ENCODE peak calls at places on chromosomes 13 and 19, in seven cellular contexts. M, X, U, O, B, W and T are unnamed samples.

GRCh38 chr19:16026131-16026530 is 50.2 kb upstream of the TPM4 start:
- DNase-seq in M (no peak), X (no peak), U (no peak), O (no peak), B (no peak), W (no peak), T (peak)

GRCh38 chr19:27774337-27774736 is 1438.6 kb downstream of the UQCRFS1 start:
- DNase-seq in M (no peak), X (no peak), U (no peak), O (peak), B (no peak), W (no peak), T (no peak)

GRCh38 chr13:59901191-59901590 is 262.5 kb downstream of the DIAPH3 start:
- DNase-seq in M (no peak), X (no peak), U (no peak), O (no peak), B (no peak), W (no peak), T (no peak)

GRCh38 chr19:51986309-51987291 is at the start of gene ZNF350:
- DNase-seq in M (peak), X (peak), U (peak), O (peak), B (peak), W (peak), T (peak)

GRCh38 chr13:29339386-29340272 is 255.9 kb downstream of the SLC7A1 start:
- DNase-seq in M (no peak), X (no peak), U (no peak), O (no peak), B (no peak), W (no peak), T (no peak)

GRCh38 chr13:89923731-89924130 is 1423.8 kb upstream of the MIR17HG start:
- DNase-seq in M (no peak), X (no peak), U (peak), O (no peak), B (no peak), W (no peak), T (no peak)

GRCh38 chr13:29994911-29995601 is 144.6 kb upstream of the UBL3 start:
- DNase-seq in M (no peak), X (no peak), U (no peak), O (no peak), B (no peak), W (no peak), T (no peak)

GRCh38 chr19:58558066-58558622 is at the start of gene UBE2M:
- DNase-seq in M (no peak), X (no peak), U (no peak), O (no peak), B (peak), W (no peak), T (no peak)

GRCh38 chr13:60617863-60618733 is 221.1 kb downstream of the TDRD3 start:
- DNase-seq in M (no peak), X (peak), U (peak), O (peak), B (no peak), W (no peak), T (no peak)

GRCh38 chr13:50236898-50237318 is 221.7 kb downstream of the KCNRG start:
- DNase-seq in M (no peak), X (no peak), U (peak), O (no peak), B (no peak), W (peak), T (no peak)

GRCh38 chr13:39451301-39451700 is 151.7 kb downstream of the LHFPL6 start:
- DNase-seq in M (no peak), X (no peak), U (peak), O (no peak), B (no peak), W (no peak), T (no peak)

GRCh38 chr19:30446844-30447243 is 74.7 kb downstream of the ZNF536 start:
- DNase-seq in M (no peak), X (no peak), U (no peak), O (no peak), B (no peak), W (no peak), T (no peak)

GRCh38 chr13:27183561-27184147 is 12.0 kb upstream of the USP12 start:
- DNase-seq in M (no peak), X (no peak), U (peak), O (no peak), B (no peak), W (no peak), T (no peak)

GRCh38 chr13:45674908-45675307 is 27.2 kb upstream of the CBY2 start:
- DNase-seq in M (no peak), X (no peak), U (peak), O (no peak), B (no peak), W (no peak), T (peak)

GRCh38 chr13:106573855-106574254 is 5.9 kb upstream of the ARGLU1 start:
- DNase-seq in M (no peak), X (no peak), U (peak), O (no peak), B (no peak), W (no peak), T (no peak)

GRCh38 chr13:53005631-53006030 is 23.0 kb upstream of the OLFM4 start:
- DNase-seq in M (no peak), X (no peak), U (no peak), O (no peak), B (no peak), W (no peak), T (peak)

GRCh38 chr19:58585442-58586130 is 12.5 kb upstream of the MZF1 start:
- DNase-seq in M (no peak), X (no peak), U (peak), O (no peak), B (no peak), W (no peak), T (no peak)

GRCh38 chr19:5547881-5548280 is 19.9 kb downstream of the TINCR start:
- DNase-seq in M (peak), X (peak), U (peak), O (peak), B (peak), W (no peak), T (peak)

GRCh38 chr13:106680796-106681482 is 113.0 kb upstream of the ARGLU1 start:
- DNase-seq in M (no peak), X (no peak), U (no peak), O (no peak), B (no peak), W (no peak), T (no peak)

GRCh38 chr13:55566779-55567178 is 1573.9 kb upstream of the PRR20A start:
- DNase-seq in M (no peak), X (no peak), U (no peak), O (no peak), B (no peak), W (no peak), T (no peak)
- TF ChIP-seq RFX5 in M (no peak), X (no peak), U (no peak), O (no peak), B (no peak), W (no peak), T (no peak)

DNA sequence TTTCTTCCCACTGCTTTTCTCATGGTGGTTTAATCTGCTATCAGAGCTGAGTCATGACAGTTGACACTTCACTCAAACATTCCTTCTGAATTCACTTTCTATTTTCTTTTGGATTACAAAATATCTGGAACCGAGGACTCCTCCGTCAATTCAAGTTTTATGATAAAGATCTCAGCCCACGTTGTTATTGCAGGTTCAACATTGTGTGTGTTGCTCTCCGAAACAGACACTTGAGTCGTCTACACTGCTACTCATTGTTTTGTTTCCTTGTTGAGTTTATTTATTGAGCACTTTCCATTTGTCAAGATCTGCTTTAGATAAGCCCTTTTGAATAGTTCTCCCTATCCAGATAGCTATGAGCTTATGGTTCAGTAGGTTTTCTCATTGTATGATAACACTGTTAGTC is 636.1 kb upstream of the GPC6 start:
- DNase-seq in M (no peak), X (no peak), U (peak), O (no peak), B (no peak), W (no peak), T (no peak)
- TF ChIP-seq RFX5 in M (no peak), X (no peak), U (no peak), O (no peak), B (no peak), W (no peak), T (no peak)

DNA sequence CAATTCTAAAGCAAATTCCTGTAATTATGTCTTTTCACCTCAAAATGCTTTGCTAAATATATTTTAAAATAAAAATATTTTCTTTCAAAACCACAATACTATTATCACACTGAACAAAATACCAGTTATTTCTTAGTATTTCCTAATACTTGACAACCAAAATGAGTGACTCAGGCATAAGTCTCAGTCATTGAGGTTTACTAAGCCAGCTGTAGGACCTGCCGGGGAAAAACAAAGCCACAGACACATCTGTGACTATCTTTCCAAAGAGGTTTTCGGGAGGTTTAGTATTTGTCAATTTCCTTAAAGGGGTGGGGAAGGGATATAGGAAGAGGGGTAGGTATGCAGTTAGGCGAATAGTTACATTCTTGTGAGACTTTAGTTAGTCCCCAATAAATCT is 3.2 kb upstream of the ZNF235 start:
- DNase-seq in M (no peak), X (no peak), U (no peak), O (no peak), B (no peak), W (no peak), T (no peak)
- TF ChIP-seq RFX5 in M (no peak), X (no peak), U (no peak), O (no peak), B (no peak), W (no peak), T (no peak)

DNA sequence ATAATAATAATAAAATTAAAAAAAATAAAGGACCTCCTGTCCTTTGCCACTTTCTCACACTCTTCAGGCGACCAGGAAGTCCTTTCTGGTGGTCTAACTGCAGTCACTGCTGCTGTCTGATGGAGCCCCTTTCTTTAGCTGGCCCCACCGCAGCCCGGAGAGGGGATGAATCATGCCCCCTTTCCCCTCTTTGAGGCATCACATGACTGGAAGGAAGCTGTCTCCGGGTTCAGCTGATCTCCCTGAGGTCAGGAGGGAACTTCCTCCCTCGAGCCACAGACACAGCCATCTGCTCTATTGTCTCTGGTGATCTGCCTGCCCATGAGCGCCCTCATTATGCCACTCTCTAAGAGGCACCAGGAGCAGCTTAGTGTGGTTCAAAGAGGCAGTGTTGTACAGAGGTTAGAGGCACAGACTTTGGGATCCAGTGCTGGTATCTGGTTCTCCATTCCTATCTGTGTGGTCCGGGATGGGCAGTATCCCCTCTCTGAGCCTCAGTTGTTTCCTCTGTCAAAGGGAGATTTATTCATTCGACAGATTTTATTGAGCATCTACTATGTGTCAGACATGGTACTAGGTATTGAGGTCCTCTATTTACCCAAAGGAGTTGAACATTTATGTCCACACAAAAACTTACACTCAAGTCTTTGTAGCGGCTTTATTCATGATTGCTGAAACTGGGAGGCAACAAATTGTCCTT is 30.0 kb downstream of the VAV1 start:
- DNase-seq in M (peak), X (no peak), U (no peak), O (no peak), B (no peak), W (peak), T (no peak)
- TF ChIP-seq RFX5 in M (no peak), X (no peak), U (no peak), O (no peak), B (no peak), W (no peak), T (no peak)

DNA sequence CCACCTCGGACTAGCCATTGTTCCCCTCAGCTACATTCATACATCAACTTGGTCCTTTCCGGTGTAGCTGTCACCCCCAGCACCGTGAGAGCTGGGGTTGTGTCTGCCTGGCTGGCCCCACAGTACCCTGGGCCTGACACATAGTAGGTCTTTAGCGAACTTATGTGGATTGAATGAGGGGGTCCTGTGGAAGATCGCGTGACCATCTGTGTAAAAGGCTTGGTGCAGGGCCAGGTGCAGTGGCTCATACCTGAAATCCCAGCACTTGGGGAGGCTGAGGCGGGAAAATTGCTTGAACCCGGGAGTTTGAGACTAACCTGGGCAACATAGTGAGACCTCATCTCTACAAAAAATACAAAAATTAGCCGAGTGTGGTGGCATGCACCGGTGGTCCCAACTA is 2.0 kb downstream of the SMARCA4 start:
- DNase-seq in M (no peak), X (no peak), U (no peak), O (no peak), B (peak), W (no peak), T (no peak)
- TF ChIP-seq RFX5 in M (no peak), X (no peak), U (no peak), O (no peak), B (no peak), W (no peak), T (no peak)

GRCh38 chr19:47089767-47090350 is 23.7 kb downstream of the ZC3H4 start:
- DNase-seq in M (no peak), X (no peak), U (no peak), O (no peak), B (no peak), W (no peak), T (no peak)

GRCh38 chr19:47081095-47081494 is 32.5 kb downstream of the ZC3H4 start:
- DNase-seq in M (no peak), X (no peak), U (no peak), O (no peak), B (no peak), W (no peak), T (no peak)

GRCh38 chr19:47082493-47082892 is 31.1 kb downstream of the ZC3H4 start:
- DNase-seq in M (no peak), X (no peak), U (no peak), O (no peak), B (no peak), W (no peak), T (no peak)

GRCh38 chr19:47084879-47085439 is 28.6 kb downstream of the ZC3H4 start:
- DNase-seq in M (no peak), X (no peak), U (no peak), O (no peak), B (no peak), W (no peak), T (no peak)

DNA sequence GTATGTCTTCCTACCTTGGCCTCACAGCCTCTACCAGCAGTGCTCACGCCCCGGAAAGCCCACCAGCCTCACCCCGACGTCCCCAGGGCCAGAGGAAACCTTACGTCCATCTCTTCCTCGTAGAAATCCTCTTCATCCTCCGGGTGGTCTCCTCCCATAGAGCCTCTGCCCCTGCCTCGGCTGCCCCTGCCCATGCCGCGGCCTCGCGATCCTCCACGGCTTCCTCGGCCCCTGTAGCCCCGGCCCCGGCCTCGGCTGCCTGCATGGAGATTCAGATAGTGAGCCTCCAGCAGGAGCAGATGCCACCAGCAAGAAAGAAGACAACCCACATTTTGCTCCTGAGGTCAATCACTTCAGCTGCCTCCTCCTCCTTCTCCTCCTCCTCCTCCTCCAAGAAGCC is 27.3 kb downstream of the ZC3H4 start:
- DNase-seq in M (no peak), X (no peak), U (no peak), O (no peak), B (no peak), W (no peak), T (no peak)
- TF ChIP-seq RFX5 in M (no peak), X (no peak), U (no peak), O (no peak), B (no peak), W (no peak), T (no peak)

GRCh38 chr13:93794197-93794885 is 567.7 kb downstream of the GPC6 start:
- DNase-seq in M (no peak), X (no peak), U (peak), O (no peak), B (no peak), W (no peak), T (no peak)
- TF ChIP-seq RFX5 in M (no peak), X (no peak), U (no peak), O (no peak), B (no peak), W (no peak), T (no peak)